ENCODE peak calls at places on chromosomes 5 and 9, in four cellular contexts. J is iris pigment epithelial cell, X is GM12891, S is fibroblast of lung. G is an unnamed sample.

GRCh38 chr9:80504525-80505235 is 932.9 kb downstream of the TLE4 start:
- DNase-seq in J (peak), X (no peak), S (peak), G (peak)

GRCh38 chr9:133275105-133276000 is at the start of gene ABO:
- DNase-seq in J (no peak), X (no peak), S (no peak), G (no peak)

GRCh38 chr9:129624168-129624759 is 1.7 kb upstream of the NTMT1 start:
- DNase-seq in J (no peak), X (no peak), S (peak), G (peak)

GRCh38 chr5:54480296-54480695 is 24.8 kb downstream of the HSPB3 start:
- DNase-seq in J (no peak), X (no peak), S (no peak), G (no peak)

GRCh38 chr5:102910240-102911226 is 155.4 kb downstream of the PAM start:
- DNase-seq in J (peak), X (no peak), S (peak), G (peak)

GRCh38 chr5:172444110-172444510 is 10.2 kb downstream of the SH3PXD2B start:
- DNase-seq in J (peak), X (no peak), S (peak), G (peak)

GRCh38 chr5:87231037-87231808 is 36.5 kb upstream of the RASA1 start:
- DNase-seq in J (peak), X (no peak), S (no peak), G (no peak)

GRCh38 chr9:75096796-75097195 is 8.5 kb downstream of the OSTF1 start:
- DNase-seq in J (peak), X (no peak), S (no peak), G (peak)

GRCh38 chr9:93094294-93095204 is 1.5 kb upstream of the CARD19 start:
- DNase-seq in J (no peak), X (no peak), S (no peak), G (peak)

GRCh38 chr5:38151878-38152277 is 106.5 kb upstream of the EGFLAM start:
- DNase-seq in J (no peak), X (no peak), S (no peak), G (no peak)

GRCh38 chr9:137879566-137880150 is 2.1 kb downstream of the CACNA1B start:
- DNase-seq in J (no peak), X (no peak), S (no peak), G (no peak)

GRCh38 chr5:38734353-38734752 is 111.5 kb upstream of the OSMR start:
- DNase-seq in J (no peak), X (no peak), S (no peak), G (no peak)

GRCh38 chr9:6414291-6414690 is 1.3 kb downstream of the UHRF2 start:
- DNase-seq in J (peak), X (no peak), S (peak), G (peak)

GRCh38 chr9:124657526-124657925 is 113.6 kb downstream of the NR6A1 start:
- DNase-seq in J (no peak), X (no peak), S (no peak), G (peak)

GRCh38 chr9:121340676-121341392 is 29.2 kb downstream of the STOM start:
- DNase-seq in J (peak), X (no peak), S (no peak), G (no peak)

GRCh38 chr5:761854-762685 is 22.5 kb downstream of the ZDHHC11B start:
- DNase-seq in J (no peak), X (no peak), S (no peak), G (no peak)

GRCh38 chr5:134567651-134568338 is 42.3 kb downstream of the JADE2 start:
- DNase-seq in J (peak), X (no peak), S (peak), G (peak)

GRCh38 chr5:20606006-20606405 is 618.0 kb upstream of the CDH18 start:
- DNase-seq in J (no peak), X (no peak), S (no peak), G (no peak)

GRCh38 chr5:84251503-84251902 is 133.2 kb downstream of the EDIL3 start:
- DNase-seq in J (no peak), X (no peak), S (no peak), G (no peak)

GRCh38 chr9:106482733-106483132 is 380.2 kb upstream of the ZNF462 start:
- DNase-seq in J (no peak), X (no peak), S (no peak), G (peak)

GRCh38 chr9:124399999-124400940 is 15.0 kb downstream of the PSMB7 start:
- DNase-seq in J (no peak), X (no peak), S (no peak), G (no peak)

GRCh38 chr5:164302533-164303235 is 797.3 kb downstream of the MAT2B start:
- DNase-seq in J (peak), X (no peak), S (peak), G (peak)

GRCh38 chr5:141272906-141273305 is 27.7 kb downstream of the PCDHB15 start:
- DNase-seq in J (no peak), X (no peak), S (no peak), G (no peak)

GRCh38 chr5:14913141-14913540 is 41.6 kb upstream of the ANKH start:
- DNase-seq in J (peak), X (no peak), S (no peak), G (no peak)

GRCh38 chr5:14299666-14300065 is 156.5 kb downstream of the TRIO start:
- DNase-seq in J (no peak), X (no peak), S (no peak), G (no peak)

GRCh38 chr5:132378580-132378979 is 9.1 kb downstream of the SLC22A5 start:
- DNase-seq in J (peak), X (no peak), S (no peak), G (no peak)

GRCh38 chr5:133250527-133250926 is 198.7 kb downstream of the HSPA4 start:
- DNase-seq in J (no peak), X (no peak), S (no peak), G (no peak)

GRCh38 chr5:142684508-142685031 is 1.3 kb downstream of the FGF1 start:
- DNase-seq in J (no peak), X (no peak), S (no peak), G (no peak)

G was measured in mesenchymal stem cell.